ENCODE peak calls at places on chromosome 12, in nine cellular contexts. One of them, this sample, is unnamed.
A peak's percentile ranks its signal among the peaks of the same experiment; 100 is the strongest.

GRCh38 chr12:100539209-100539608 is 34.3 kb upstream of the GAS2L3 start:
- DNase-seq in neuronal stem cell: peak; percentile 57
- DNase-seq in NCI-H1417: no peak
- DNase-seq in activated CD4-positive, alpha-beta T cell treated with anti-CD3 and anti-CD28 coated beads for 1 hour: no peak
- DNase-seq in CD8-positive, alpha-beta memory T cell: no peak
- DNase-seq in tibial artery: no peak
- DNase-seq in T-helper 9 cell: no peak
- DNase-seq in COR-L47: no peak
- DNase-seq in fibroblast of gingiva: no peak
- DNase-seq in this sample: peak; percentile 56

GRCh38 chr12:15801770-15802393 is 12.7 kb upstream of the EPS8 start:
- DNase-seq in neuronal stem cell: no peak
- DNase-seq in NCI-H1417: peak; percentile 38
- DNase-seq in activated CD4-positive, alpha-beta T cell treated with anti-CD3 and anti-CD28 coated beads for 1 hour: no peak
- DNase-seq in CD8-positive, alpha-beta memory T cell: no peak
- DNase-seq in tibial artery: no peak
- DNase-seq in T-helper 9 cell: no peak
- DNase-seq in COR-L47: no peak
- DNase-seq in fibroblast of gingiva: no peak
- DNase-seq in this sample: no peak

GRCh38 chr12:26697217-26697616 is 135.8 kb downstream of the ITPR2 start:
- DNase-seq in neuronal stem cell: no peak
- DNase-seq in NCI-H1417: no peak
- DNase-seq in activated CD4-positive, alpha-beta T cell treated with anti-CD3 and anti-CD28 coated beads for 1 hour: no peak
- DNase-seq in CD8-positive, alpha-beta memory T cell: no peak
- DNase-seq in tibial artery: no peak
- DNase-seq in T-helper 9 cell: no peak
- DNase-seq in COR-L47: no peak
- DNase-seq in fibroblast of gingiva: peak; percentile 25
- DNase-seq in this sample: no peak

GRCh38 chr12:53048780-53049401 is 974 bp upstream of the TNS2 start:
- DNase-seq in neuronal stem cell: no peak
- DNase-seq in NCI-H1417: no peak
- DNase-seq in activated CD4-positive, alpha-beta T cell treated with anti-CD3 and anti-CD28 coated beads for 1 hour: no peak
- DNase-seq in CD8-positive, alpha-beta memory T cell: no peak
- DNase-seq in tibial artery: peak; percentile 92
- DNase-seq in T-helper 9 cell: no peak
- DNase-seq in COR-L47: no peak
- DNase-seq in fibroblast of gingiva: peak; percentile 74
- DNase-seq in this sample: peak; percentile 54

GRCh38 chr12:100860611-100861010 is 66.0 kb downstream of the ANO4 start:
- DNase-seq in neuronal stem cell: no peak
- DNase-seq in NCI-H1417: no peak
- DNase-seq in activated CD4-positive, alpha-beta T cell treated with anti-CD3 and anti-CD28 coated beads for 1 hour: no peak
- DNase-seq in CD8-positive, alpha-beta memory T cell: no peak
- DNase-seq in tibial artery: no peak
- DNase-seq in T-helper 9 cell: no peak
- DNase-seq in COR-L47: no peak
- DNase-seq in fibroblast of gingiva: no peak
- DNase-seq in this sample: no peak

GRCh38 chr12:5733136-5733755 is 211.8 kb downstream of the ANO2 start:
- DNase-seq in neuronal stem cell: no peak
- DNase-seq in NCI-H1417: no peak
- DNase-seq in activated CD4-positive, alpha-beta T cell treated with anti-CD3 and anti-CD28 coated beads for 1 hour: no peak
- DNase-seq in CD8-positive, alpha-beta memory T cell: no peak
- DNase-seq in tibial artery: no peak
- DNase-seq in T-helper 9 cell: no peak
- DNase-seq in COR-L47: no peak
- DNase-seq in fibroblast of gingiva: no peak
- DNase-seq in this sample: no peak

GRCh38 chr12:118537481-118537917 is 161.1 kb downstream of the SUDS3 start:
- DNase-seq in neuronal stem cell: no peak
- DNase-seq in NCI-H1417: peak; percentile 10
- DNase-seq in activated CD4-positive, alpha-beta T cell treated with anti-CD3 and anti-CD28 coated beads for 1 hour: no peak
- DNase-seq in CD8-positive, alpha-beta memory T cell: no peak
- DNase-seq in tibial artery: peak; percentile 69
- DNase-seq in T-helper 9 cell: no peak
- DNase-seq in COR-L47: no peak
- DNase-seq in fibroblast of gingiva: no peak
- DNase-seq in this sample: no peak

GRCh38 chr12:13169255-13169654 is 27.3 kb upstream of the EMP1 start:
- DNase-seq in neuronal stem cell: no peak
- DNase-seq in NCI-H1417: no peak
- DNase-seq in activated CD4-positive, alpha-beta T cell treated with anti-CD3 and anti-CD28 coated beads for 1 hour: no peak
- DNase-seq in CD8-positive, alpha-beta memory T cell: no peak
- DNase-seq in tibial artery: no peak
- DNase-seq in T-helper 9 cell: no peak
- DNase-seq in COR-L47: no peak
- DNase-seq in fibroblast of gingiva: no peak
- DNase-seq in this sample: no peak

GRCh38 chr12:31002999-31003398 is 70.7 kb upstream of the DDX11 start:
- DNase-seq in neuronal stem cell: no peak
- DNase-seq in NCI-H1417: no peak
- DNase-seq in activated CD4-positive, alpha-beta T cell treated with anti-CD3 and anti-CD28 coated beads for 1 hour: no peak
- DNase-seq in CD8-positive, alpha-beta memory T cell: no peak
- DNase-seq in tibial artery: peak; percentile 44
- DNase-seq in T-helper 9 cell: no peak
- DNase-seq in COR-L47: no peak
- DNase-seq in fibroblast of gingiva: peak; percentile 33
- DNase-seq in this sample: peak; percentile 49

GRCh38 chr12:49546481-49546880 is 7.7 kb downstream of the KCNH3 start:
- DNase-seq in neuronal stem cell: no peak
- DNase-seq in NCI-H1417: no peak
- DNase-seq in activated CD4-positive, alpha-beta T cell treated with anti-CD3 and anti-CD28 coated beads for 1 hour: no peak
- DNase-seq in CD8-positive, alpha-beta memory T cell: no peak
- DNase-seq in tibial artery: no peak
- DNase-seq in T-helper 9 cell: no peak
- DNase-seq in COR-L47: no peak
- DNase-seq in fibroblast of gingiva: no peak
- DNase-seq in this sample: no peak

GRCh38 chr12:55965941-55966407 is at the start of gene PMEL:
- DNase-seq in neuronal stem cell: peak; percentile 65
- DNase-seq in NCI-H1417: no peak
- DNase-seq in activated CD4-positive, alpha-beta T cell treated with anti-CD3 and anti-CD28 coated beads for 1 hour: no peak
- DNase-seq in CD8-positive, alpha-beta memory T cell: no peak
- DNase-seq in tibial artery: no peak
- DNase-seq in T-helper 9 cell: no peak
- DNase-seq in COR-L47: no peak
- DNase-seq in fibroblast of gingiva: no peak
- DNase-seq in this sample: peak; percentile 36

GRCh38 chr12:13187399-13187798 is 9.1 kb upstream of the EMP1 start:
- DNase-seq in neuronal stem cell: no peak
- DNase-seq in NCI-H1417: no peak
- DNase-seq in activated CD4-positive, alpha-beta T cell treated with anti-CD3 and anti-CD28 coated beads for 1 hour: no peak
- DNase-seq in CD8-positive, alpha-beta memory T cell: no peak
- DNase-seq in tibial artery: no peak
- DNase-seq in T-helper 9 cell: no peak
- DNase-seq in COR-L47: no peak
- DNase-seq in fibroblast of gingiva: peak; percentile 49
- DNase-seq in this sample: peak; percentile 92

GRCh38 chr12:10354502-10354901 is 35.3 kb downstream of the KLRK1 start:
- DNase-seq in neuronal stem cell: no peak
- DNase-seq in NCI-H1417: peak; percentile 19
- DNase-seq in activated CD4-positive, alpha-beta T cell treated with anti-CD3 and anti-CD28 coated beads for 1 hour: no peak
- DNase-seq in CD8-positive, alpha-beta memory T cell: no peak
- DNase-seq in tibial artery: no peak
- DNase-seq in T-helper 9 cell: no peak
- DNase-seq in COR-L47: no peak
- DNase-seq in fibroblast of gingiva: no peak
- DNase-seq in this sample: peak; percentile 51

GRCh38 chr12:93699271-93700141 is 22.3 kb downstream of the CRADD start:
- DNase-seq in neuronal stem cell: no peak
- DNase-seq in NCI-H1417: peak; percentile 20
- DNase-seq in activated CD4-positive, alpha-beta T cell treated with anti-CD3 and anti-CD28 coated beads for 1 hour: no peak
- DNase-seq in CD8-positive, alpha-beta memory T cell: no peak
- DNase-seq in tibial artery: no peak
- DNase-seq in T-helper 9 cell: no peak
- DNase-seq in COR-L47: no peak
- DNase-seq in fibroblast of gingiva: peak; percentile 60
- DNase-seq in this sample: peak; percentile 86

GRCh38 chr12:103880299-103881142 is 39.5 kb upstream of the NT5DC3 start:
- DNase-seq in neuronal stem cell: no peak
- DNase-seq in NCI-H1417: peak; percentile 96
- DNase-seq in activated CD4-positive, alpha-beta T cell treated with anti-CD3 and anti-CD28 coated beads for 1 hour: no peak
- DNase-seq in CD8-positive, alpha-beta memory T cell: no peak
- DNase-seq in tibial artery: no peak
- DNase-seq in T-helper 9 cell: no peak
- DNase-seq in COR-L47: peak; percentile 91
- DNase-seq in fibroblast of gingiva: no peak
- DNase-seq in this sample: no peak

GRCh38 chr12:1864867-1865266 is 44.5 kb downstream of the LRTM2 start:
- DNase-seq in neuronal stem cell: no peak
- DNase-seq in NCI-H1417: no peak
- DNase-seq in activated CD4-positive, alpha-beta T cell treated with anti-CD3 and anti-CD28 coated beads for 1 hour: no peak
- DNase-seq in CD8-positive, alpha-beta memory T cell: no peak
- DNase-seq in tibial artery: peak; percentile 59
- DNase-seq in T-helper 9 cell: no peak
- DNase-seq in COR-L47: no peak
- DNase-seq in fibroblast of gingiva: no peak
- DNase-seq in this sample: no peak

GRCh38 chr12:86675197-86675596 is 419.0 kb upstream of the MGAT4C start:
- DNase-seq in neuronal stem cell: no peak
- DNase-seq in NCI-H1417: no peak
- DNase-seq in activated CD4-positive, alpha-beta T cell treated with anti-CD3 and anti-CD28 coated beads for 1 hour: no peak
- DNase-seq in CD8-positive, alpha-beta memory T cell: no peak
- DNase-seq in tibial artery: no peak
- DNase-seq in T-helper 9 cell: no peak
- DNase-seq in COR-L47: no peak
- DNase-seq in fibroblast of gingiva: no peak
- DNase-seq in this sample: no peak

GRCh38 chr12:124457287-124458219 is 109.9 kb downstream of the NCOR2 start:
- DNase-seq in neuronal stem cell: no peak
- DNase-seq in NCI-H1417: no peak
- DNase-seq in activated CD4-positive, alpha-beta T cell treated with anti-CD3 and anti-CD28 coated beads for 1 hour: peak; percentile 24
- DNase-seq in CD8-positive, alpha-beta memory T cell: peak; percentile 57
- DNase-seq in tibial artery: peak; percentile 97
- DNase-seq in T-helper 9 cell: peak; percentile 54
- DNase-seq in COR-L47: no peak
- DNase-seq in fibroblast of gingiva: peak; percentile 79
- DNase-seq in this sample: peak; percentile 79

GRCh38 chr12:41049033-41049432 is 139.1 kb upstream of the PDZRN4 start:
- DNase-seq in neuronal stem cell: no peak
- DNase-seq in NCI-H1417: no peak
- DNase-seq in activated CD4-positive, alpha-beta T cell treated with anti-CD3 and anti-CD28 coated beads for 1 hour: no peak
- DNase-seq in CD8-positive, alpha-beta memory T cell: no peak
- DNase-seq in tibial artery: no peak
- DNase-seq in T-helper 9 cell: no peak
- DNase-seq in COR-L47: no peak
- DNase-seq in fibroblast of gingiva: no peak
- DNase-seq in this sample: no peak

GRCh38 chr12:117190210-117190781 is at the start of gene FBXO21:
- DNase-seq in neuronal stem cell: peak; percentile 88
- DNase-seq in NCI-H1417: peak; percentile 96
- DNase-seq in activated CD4-positive, alpha-beta T cell treated with anti-CD3 and anti-CD28 coated beads for 1 hour: peak; percentile 90
- DNase-seq in CD8-positive, alpha-beta memory T cell: peak; percentile 90
- DNase-seq in tibial artery: peak; percentile 94
- DNase-seq in T-helper 9 cell: peak; percentile 92
- DNase-seq in COR-L47: peak; percentile 86
- DNase-seq in fibroblast of gingiva: peak; percentile 80
- DNase-seq in this sample: peak; percentile 96

GRCh38 chr12:14769462-14769836 is 33.8 kb downstream of the WBP11 start:
- DNase-seq in neuronal stem cell: no peak
- DNase-seq in NCI-H1417: peak; percentile 85
- DNase-seq in activated CD4-positive, alpha-beta T cell treated with anti-CD3 and anti-CD28 coated beads for 1 hour: no peak
- DNase-seq in CD8-positive, alpha-beta memory T cell: no peak
- DNase-seq in tibial artery: no peak
- DNase-seq in T-helper 9 cell: no peak
- DNase-seq in COR-L47: no peak
- DNase-seq in fibroblast of gingiva: peak; percentile 7
- DNase-seq in this sample: peak; percentile 43

GRCh38 chr12:105084251-105085250 is at the start of gene ALDH1L2:
- DNase-seq in neuronal stem cell: peak; percentile 68
- DNase-seq in NCI-H1417: peak; percentile 33
- DNase-seq in activated CD4-positive, alpha-beta T cell treated with anti-CD3 and anti-CD28 coated beads for 1 hour: peak; percentile 13
- DNase-seq in CD8-positive, alpha-beta memory T cell: peak; percentile 31
- DNase-seq in tibial artery: peak; percentile 93
- DNase-seq in T-helper 9 cell: peak; percentile 35
- DNase-seq in COR-L47: no peak
- DNase-seq in fibroblast of gingiva: peak; percentile 93
- DNase-seq in this sample: peak; percentile 97

GRCh38 chr12:6953417-6954315 is 2.5 kb downstream of the PTPN6 start:
- DNase-seq in neuronal stem cell: no peak
- DNase-seq in NCI-H1417: no peak
- DNase-seq in activated CD4-positive, alpha-beta T cell treated with anti-CD3 and anti-CD28 coated beads for 1 hour: peak; percentile 77
- DNase-seq in CD8-positive, alpha-beta memory T cell: peak; percentile 82
- DNase-seq in tibial artery: no peak
- DNase-seq in T-helper 9 cell: peak; percentile 66
- DNase-seq in COR-L47: no peak
- DNase-seq in fibroblast of gingiva: no peak
- DNase-seq in this sample: no peak

GRCh38 chr12:77861317-77861716 is 30.6 kb downstream of the NAV3 start:
- DNase-seq in neuronal stem cell: no peak
- DNase-seq in NCI-H1417: no peak
- DNase-seq in activated CD4-positive, alpha-beta T cell treated with anti-CD3 and anti-CD28 coated beads for 1 hour: no peak
- DNase-seq in CD8-positive, alpha-beta memory T cell: no peak
- DNase-seq in tibial artery: no peak
- DNase-seq in T-helper 9 cell: no peak
- DNase-seq in COR-L47: no peak
- DNase-seq in fibroblast of gingiva: no peak
- DNase-seq in this sample: no peak

GRCh38 chr12:3698218-3698974 is 54.5 kb downstream of the CRACR2A start:
- DNase-seq in neuronal stem cell: no peak
- DNase-seq in NCI-H1417: peak; percentile 94
- DNase-seq in activated CD4-positive, alpha-beta T cell treated with anti-CD3 and anti-CD28 coated beads for 1 hour: no peak
- DNase-seq in CD8-positive, alpha-beta memory T cell: no peak
- DNase-seq in tibial artery: no peak
- DNase-seq in T-helper 9 cell: no peak
- DNase-seq in COR-L47: peak; percentile 80
- DNase-seq in fibroblast of gingiva: peak; percentile 100
- DNase-seq in this sample: peak; percentile 97

GRCh38 chr12:88299567-88300101 is 157.5 kb downstream of the TMTC3 start:
- DNase-seq in neuronal stem cell: no peak
- DNase-seq in NCI-H1417: no peak
- DNase-seq in activated CD4-positive, alpha-beta T cell treated with anti-CD3 and anti-CD28 coated beads for 1 hour: no peak
- DNase-seq in CD8-positive, alpha-beta memory T cell: no peak
- DNase-seq in tibial artery: no peak
- DNase-seq in T-helper 9 cell: no peak
- DNase-seq in COR-L47: no peak
- DNase-seq in fibroblast of gingiva: peak; percentile 97
- DNase-seq in this sample: peak; percentile 98

GRCh38 chr12:65948320-65949008 is 124.2 kb downstream of the HMGA2 start:
- DNase-seq in neuronal stem cell: no peak
- DNase-seq in NCI-H1417: no peak
- DNase-seq in activated CD4-positive, alpha-beta T cell treated with anti-CD3 and anti-CD28 coated beads for 1 hour: no peak
- DNase-seq in CD8-positive, alpha-beta memory T cell: no peak
- DNase-seq in tibial artery: peak; percentile 67
- DNase-seq in T-helper 9 cell: no peak
- DNase-seq in COR-L47: no peak
- DNase-seq in fibroblast of gingiva: peak; percentile 93
- DNase-seq in this sample: peak; percentile 95

GRCh38 chr12:2958432-2959193 is 584 bp upstream of the TEAD4 start:
- DNase-seq in neuronal stem cell: peak; percentile 41
- DNase-seq in NCI-H1417: peak; percentile 49
- DNase-seq in activated CD4-positive, alpha-beta T cell treated with anti-CD3 and anti-CD28 coated beads for 1 hour: no peak
- DNase-seq in CD8-positive, alpha-beta memory T cell: no peak
- DNase-seq in tibial artery: peak; percentile 78
- DNase-seq in T-helper 9 cell: no peak
- DNase-seq in COR-L47: peak; percentile 20
- DNase-seq in fibroblast of gingiva: peak; percentile 76
- DNase-seq in this sample: peak; percentile 83

GRCh38 chr12:132414634-132415340 is 75.2 kb upstream of the FBRSL1 start:
- DNase-seq in neuronal stem cell: peak; percentile 75
- DNase-seq in NCI-H1417: peak; percentile 87
- DNase-seq in activated CD4-positive, alpha-beta T cell treated with anti-CD3 and anti-CD28 coated beads for 1 hour: peak; percentile 63
- DNase-seq in CD8-positive, alpha-beta memory T cell: peak; percentile 67
- DNase-seq in tibial artery: peak; percentile 78
- DNase-seq in T-helper 9 cell: peak; percentile 65
- DNase-seq in COR-L47: peak; percentile 76
- DNase-seq in fibroblast of gingiva: peak; percentile 48
- DNase-seq in this sample: peak; percentile 87

GRCh38 chr12:71075743-71076142 is 82.1 kb downstream of the TSPAN8 start:
- DNase-seq in neuronal stem cell: no peak
- DNase-seq in NCI-H1417: no peak
- DNase-seq in activated CD4-positive, alpha-beta T cell treated with anti-CD3 and anti-CD28 coated beads for 1 hour: no peak
- DNase-seq in CD8-positive, alpha-beta memory T cell: no peak
- DNase-seq in tibial artery: no peak
- DNase-seq in T-helper 9 cell: no peak
- DNase-seq in COR-L47: no peak
- DNase-seq in fibroblast of gingiva: no peak
- DNase-seq in this sample: no peak

GRCh38 chr12:50453872-50454271 is 50.9 kb upstream of the DIP2B start:
- DNase-seq in neuronal stem cell: no peak
- DNase-seq in NCI-H1417: no peak
- DNase-seq in activated CD4-positive, alpha-beta T cell treated with anti-CD3 and anti-CD28 coated beads for 1 hour: no peak
- DNase-seq in CD8-positive, alpha-beta memory T cell: no peak
- DNase-seq in tibial artery: no peak
- DNase-seq in T-helper 9 cell: no peak
- DNase-seq in COR-L47: no peak
- DNase-seq in fibroblast of gingiva: peak; percentile 17
- DNase-seq in this sample: no peak